ENCODE peak calls at places on chromosomes 4 and X, in six cellular contexts. B, R, M, Q, Y and C are unnamed samples.

GRCh38 chr4:1504786-1505500 is 98.7 kb upstream of the NKX1-1 start:
- DNase-seq in B (peak), R (peak), M (no peak), Q (no peak), Y (no peak), C (no peak)

GRCh38 chr4:76084542-76084941 is 10.0 kb downstream of the ART3 start:
- DNase-seq in B (no peak), R (no peak), M (no peak), Q (no peak), Y (no peak), C (no peak)

GRCh38 chrX:11100281-11101035 is 10.7 kb upstream of the HCCS start:
- DNase-seq in B (no peak), R (peak), M (no peak), Q (no peak), Y (no peak), C (no peak)

GRCh38 chr4:182235016-182235415 is 8.2 kb upstream of the TENM3 start:
- DNase-seq in B (no peak), R (no peak), M (no peak), Q (no peak), Y (no peak), C (no peak)

GRCh38 chrX:52262195-52262546 is 77.5 kb downstream of the MAGED4 start:
- DNase-seq in B (no peak), R (no peak), M (no peak), Q (no peak), Y (no peak), C (no peak)

GRCh38 chrX:4841216-4841745 is 1127.8 kb upstream of the PRKX start:
- DNase-seq in B (no peak), R (no peak), M (no peak), Q (no peak), Y (no peak), C (no peak)

GRCh38 chr4:141473026-141473540 is 163.3 kb upstream of the IL15 start:
- DNase-seq in B (no peak), R (peak), M (no peak), Q (no peak), Y (no peak), C (no peak)

GRCh38 chrX:149610511-149610910 is 15.4 kb upstream of the HSFX2 start:
- DNase-seq in B (no peak), R (no peak), M (no peak), Q (no peak), Y (no peak), C (no peak)

GRCh38 chr4:77854431-77855111 is 8.1 kb upstream of the MRPL1 start:
- DNase-seq in B (no peak), R (no peak), M (no peak), Q (peak), Y (no peak), C (no peak)

GRCh38 chr4:79597266-79597665 is 189.2 kb upstream of the GK2 start:
- DNase-seq in B (no peak), R (peak), M (no peak), Q (no peak), Y (no peak), C (no peak)

GRCh38 chrX:109281478-109282275 is 200.2 kb downstream of the GUCY2F start:
- DNase-seq in B (no peak), R (no peak), M (no peak), Q (no peak), Y (no peak), C (no peak)

GRCh38 chr4:76504613-76505465 is 69.8 kb downstream of the SHROOM3 start:
- DNase-seq in B (no peak), R (peak), M (no peak), Q (peak), Y (no peak), C (no peak)

GRCh38 chrX:151151668-151152267 is 24.6 kb upstream of the GPR50 start:
- DNase-seq in B (no peak), R (peak), M (no peak), Q (peak), Y (peak), C (peak)

GRCh38 chr4:115938764-115939443 is 825.5 kb upstream of the NDST4 start:
- DNase-seq in B (no peak), R (no peak), M (no peak), Q (no peak), Y (no peak), C (no peak)

GRCh38 chrX:120251471-120252011 is 929 bp downstream of the ZBTB33 start:
- DNase-seq in B (no peak), R (peak), M (no peak), Q (peak), Y (no peak), C (no peak)

GRCh38 chr4:12231098-12231497 is 802.4 kb upstream of the HS3ST1 start:
- DNase-seq in B (no peak), R (no peak), M (no peak), Q (no peak), Y (no peak), C (no peak)

GRCh38 chr4:87839309-87839946 is 6.7 kb downstream of the MEPE start:
- DNase-seq in B (no peak), R (peak), M (no peak), Q (no peak), Y (no peak), C (no peak)

GRCh38 chr4:95293014-95293413 is 255.8 kb downstream of the UNC5C start:
- DNase-seq in B (no peak), R (no peak), M (no peak), Q (no peak), Y (no peak), C (no peak)